ENCODE peak calls at places on chromosomes 12 and 14, in seven cellular contexts. L is heart right ventricle; A is mucosa of gallbladder; X is stimulated activated CD4-positive, alpha-beta T cell treated with anti-CD3 and anti-CD28 coated beads, Interleukin-2, amount 100 ng/mL, for 4 hours; M is hepatocyte; D is stomach; T is SK-N-DZ. Y is an unnamed sample.

GRCh38 chr12:3994500-3994899 is 121.3 kb upstream of the PARP11 start:
- DNase-seq in T (no peak), X (no peak), D (no peak), M (no peak), L (no peak), A (no peak), Y (no peak)

GRCh38 chr12:43749016-43749415 is 9.6 kb downstream of the PUS7L start:
- DNase-seq in L (no peak), D (no peak), A (no peak), X (no peak), M (no peak), T (no peak), Y (no peak)

GRCh38 chr14:90698379-90698869 is 117.8 kb downstream of the TTC7B start:
- DNase-seq in M (peak), D (no peak), T (peak), A (no peak), X (no peak), L (peak), Y (no peak)

GRCh38 chr12:88142610-88142991 is 494 bp downstream of the TMTC3 start:
- DNase-seq in T (no peak), M (peak), D (peak), X (peak), A (peak), L (peak), Y (peak)

GRCh38 chr12:19239616-19240234 is 110.2 kb downstream of the PLEKHA5 start:
- DNase-seq in M (no peak), T (no peak), A (no peak), D (no peak), L (no peak), X (no peak), Y (no peak)

GRCh38 chr14:103624860-103625259 is 4.2 kb upstream of the KLC1 start:
- DNase-seq in D (peak), M (peak), T (no peak), L (peak), A (peak), X (no peak), Y (peak)

GRCh38 chr14:104677506-104678332 is 11.7 kb upstream of the INF2 start:
- DNase-seq in M (peak), X (peak), D (peak), A (peak), T (peak), L (peak), Y (no peak)

GRCh38 chr12:93762059-93762719 is 85.0 kb downstream of the CRADD start:
- DNase-seq in T (no peak), D (no peak), X (no peak), L (no peak), A (no peak), M (no peak), Y (no peak)

GRCh38 chr12:27865421-27865820 is 85.4 kb upstream of the MANSC4 start:
- DNase-seq in T (no peak), A (no peak), D (no peak), L (no peak), X (no peak), M (no peak), Y (no peak)

GRCh38 chr12:45655186-45655585 is 74.3 kb upstream of the ARID2 start:
- DNase-seq in M (peak), L (no peak), A (peak), D (no peak), X (peak), T (peak), Y (peak)

GRCh38 chr14:86203843-86204242 is 673.9 kb downstream of the FLRT2 start:
- DNase-seq in A (no peak), T (no peak), D (no peak), L (no peak), M (no peak), X (no peak), Y (no peak)